ENCODE peak calls at places on chromosomes 7 and 10, in ten cellular contexts. O is right cardiac atrium, S is mesenchymal stem cell, J is psoas muscle, Y is iPS DF 6.9, Q is small intestine, E is stomach, X is heart left ventricle, N is neuronal stem cell, B is spleen. W is an unnamed sample. For H3K4me1, the result is how much of the 10 kb centered on the place peaks cover.

GRCh38 chr10:454860-455259 is 234.6 kb downstream of the DIP2C start:
- DNase-seq in E (peak), Y (no peak), Q (no peak), S (peak), X (no peak), B (no peak), J (peak), O (no peak), N (no peak), W (no peak)

GRCh38 chr7:151843181-151843580 is 33.7 kb downstream of the PRKAG2 start:
- DNase-seq in Y (no peak), S (no peak), N (no peak), E (no peak), Q (no peak), X (no peak), J (no peak), B (no peak), O (no peak), W (no peak)

GRCh38 chr7:135258585-135258984 is 24.9 kb downstream of the STRA8 start:
- DNase-seq in Y (no peak), S (no peak), N (no peak), E (no peak), Q (no peak), J (no peak), B (no peak), O (no peak), X (no peak), W (peak)

GRCh38 chr7:40888499-40888898 is 753.7 kb downstream of the SUGCT start:
- DNase-seq in O (no peak), Q (peak), S (no peak), X (no peak), B (no peak), N (no peak), J (no peak), E (no peak), Y (no peak), W (no peak)

GRCh38 chr7:39265912-39266591 is 288.3 kb downstream of the POU6F2 start:
- DNase-seq in J (no peak), E (no peak), Q (no peak), B (no peak), N (no peak), S (no peak), O (no peak), Y (no peak), X (no peak), W (no peak)

GRCh38 chr7:94303736-94304135 is 91.0 kb upstream of the COL1A2 start:
- DNase-seq in B (no peak), S (peak), Q (no peak), X (peak), O (no peak), J (no peak), E (no peak), Y (no peak), N (no peak), W (no peak)

GRCh38 chr10:93437946-93438795 is 44.0 kb downstream of the MYOF start:
- DNase-seq in E (no peak), B (no peak), N (no peak), Y (no peak), S (peak), X (no peak), J (no peak), O (no peak), Q (no peak), W (peak)

GRCh38 chr7:36289833-36290661 is 99.6 kb upstream of the ANLN start:
- DNase-seq in J (no peak), O (no peak), S (no peak), N (no peak), X (no peak), B (no peak), Q (peak), E (peak), Y (no peak), W (no peak)

GRCh38 chr7:12893292-12893691 is 205.9 kb downstream of the ARL4A start:
- DNase-seq in N (no peak), J (no peak), X (no peak), S (no peak), O (no peak), Q (no peak), E (no peak), Y (no peak), B (no peak), W (no peak)

GRCh38 chr7:130024390-130024789 is 26.8 kb downstream of the ZC3HC1 start:
- DNase-seq in N (no peak), O (no peak), Q (no peak), Y (no peak), E (no peak), X (no peak), J (no peak), B (no peak), S (no peak), W (no peak)

GRCh38 chr7:19747740-19748339 is 25.6 kb downstream of the TMEM196 start:
- DNase-seq in N (peak), X (no peak), S (peak), B (no peak), Q (peak), Y (no peak), J (no peak), E (no peak), O (no peak), W (no peak)

GRCh38 chr10:6300106-6300783 is 97.5 kb downstream of the PFKFB3 start:
- DNase-seq in B (no peak), N (no peak), Q (peak), E (no peak), X (no peak), J (no peak), O (no peak), S (peak), Y (no peak), W (no peak)

GRCh38 chr10:6301482-6302083 is 98.9 kb downstream of the PFKFB3 start:
- DNase-seq in S (no peak), O (no peak), X (no peak), E (no peak), N (no peak), J (no peak), B (no peak), Y (no peak), Q (peak), W (no peak)

GRCh38 chr10:6299234-6299633 is 96.5 kb downstream of the PFKFB3 start:
- DNase-seq in Q (peak), J (no peak), O (no peak), B (no peak), N (no peak), S (no peak), X (no peak), Y (no peak), E (peak), W (no peak)

GRCh38 chr10:6299743-6300105 is 97.0 kb downstream of the PFKFB3 start:
- DNase-seq in Y (no peak), N (no peak), J (no peak), E (no peak), S (no peak), O (no peak), X (no peak), Q (no peak), B (no peak), W (no peak)

GRCh38 chr10:6300784-6301180 is 98.0 kb downstream of the PFKFB3 start:
- DNase-seq in S (no peak), X (no peak), Q (no peak), Y (no peak), N (no peak), E (no peak), O (no peak), J (no peak), B (no peak), W (no peak)
- H3K4me1 ChIP-seq in S (under half), X (under half), Q (under half), Y (under half), N (under half), E (half or more), O (under half), J (under half), B (under half), W (under half)

DNA sequence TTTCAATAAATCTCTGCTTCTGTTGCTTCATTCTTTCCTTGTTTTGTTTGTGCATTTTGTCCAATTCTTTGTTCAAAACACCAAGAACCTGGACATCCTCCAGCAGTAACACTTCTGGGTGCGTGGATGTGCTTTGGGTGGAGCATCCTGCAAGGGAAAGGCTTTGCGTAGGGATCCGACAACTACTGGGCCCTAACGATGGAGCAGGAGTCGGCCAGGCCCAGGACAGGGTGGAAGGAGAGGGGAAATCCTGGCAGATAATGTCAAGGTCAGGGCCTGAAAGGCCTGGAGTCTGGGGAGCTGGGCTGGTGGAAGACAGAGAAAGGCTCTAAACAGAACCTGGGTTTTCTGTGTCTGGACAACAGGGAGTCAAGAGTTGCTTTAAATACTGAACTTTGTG is 231.7 kb downstream of the ADAM12 start:
- DNase-seq in J (no peak), Y (no peak), B (no peak), X (peak), O (peak), S (no peak), E (no peak), Q (no peak), N (no peak), W (no peak)
- H3K4me1 ChIP-seq in J (under half), Y (under half), B (under half), X (under half), O (under half), S (under half), E (under half), Q (under half), N (under half), W (under half)

GRCh38 chr10:72812415-72812797 is 81.1 kb upstream of the OIT3 start:
- DNase-seq in N (no peak), B (no peak), E (no peak), O (no peak), Y (no peak), X (no peak), J (no peak), Q (no peak), S (no peak), W (no peak)
- H3K4me1 ChIP-seq in N (under half), B (under half), E (under half), O (under half), Y (under half), X (under half), J (under half), Q (under half), S (under half), W (under half)

DNA sequence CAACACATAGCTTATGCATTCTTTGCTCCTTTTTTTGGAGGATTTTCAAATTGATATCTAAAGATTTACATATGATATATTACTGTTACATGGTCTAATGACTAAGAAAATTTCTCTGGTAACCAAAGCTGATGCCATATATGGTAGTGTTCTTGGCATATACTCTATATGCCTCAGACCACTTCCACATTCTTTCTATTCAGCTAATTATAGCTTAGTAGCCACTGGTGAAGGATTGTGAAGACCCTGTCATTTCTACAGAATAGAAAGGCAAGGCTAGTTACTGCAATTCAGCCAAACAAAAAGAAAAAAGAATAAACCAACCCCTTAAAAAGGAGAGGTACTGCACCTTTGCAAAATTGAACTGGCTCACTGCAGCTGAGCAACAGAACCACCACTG is 3.7 kb downstream of the PURB start:
- DNase-seq in O (no peak), B (no peak), Q (no peak), S (peak), J (no peak), E (no peak), Y (no peak), N (no peak), X (no peak), W (no peak)
- H3K4me1 ChIP-seq in O (under half), B (half or more), Q (under half), S (under half), J (half or more), E (half or more), Y (under half), N (under half), X (half or more), W (under half)

GRCh38 chr10:107129013-107129412 is 35.5 kb downstream of the SORCS1 start:
- DNase-seq in J (no peak), O (no peak), B (no peak), Y (no peak), N (no peak), X (no peak), S (no peak), E (no peak), Q (no peak), W (no peak)
- H3K4me1 ChIP-seq in J (under half), O (under half), B (under half), Y (under half), N (under half), X (under half), S (under half), E (under half), Q (under half), W (under half)

GRCh38 chr10:79402625-79402946 is 42.8 kb downstream of the ZCCHC24 start:
- DNase-seq in S (no peak), O (no peak), N (no peak), E (no peak), Y (no peak), J (peak), B (no peak), Q (no peak), X (no peak), W (no peak)

GRCh38 chr10:79402951-79403350 is 42.5 kb downstream of the ZCCHC24 start:
- DNase-seq in S (no peak), N (no peak), E (peak), Q (no peak), X (no peak), J (peak), B (peak), O (peak), Y (no peak), W (no peak)

GRCh38 chr10:79404690-79405131 is 40.7 kb downstream of the ZCCHC24 start:
- DNase-seq in Q (no peak), O (no peak), Y (no peak), J (peak), S (peak), X (peak), N (no peak), E (no peak), B (peak), W (no peak)

GRCh38 chr10:79404231-79404609 is 41.2 kb downstream of the ZCCHC24 start:
- DNase-seq in Q (no peak), O (peak), N (no peak), E (peak), S (peak), Y (no peak), J (peak), X (peak), B (peak), W (no peak)

DNA sequence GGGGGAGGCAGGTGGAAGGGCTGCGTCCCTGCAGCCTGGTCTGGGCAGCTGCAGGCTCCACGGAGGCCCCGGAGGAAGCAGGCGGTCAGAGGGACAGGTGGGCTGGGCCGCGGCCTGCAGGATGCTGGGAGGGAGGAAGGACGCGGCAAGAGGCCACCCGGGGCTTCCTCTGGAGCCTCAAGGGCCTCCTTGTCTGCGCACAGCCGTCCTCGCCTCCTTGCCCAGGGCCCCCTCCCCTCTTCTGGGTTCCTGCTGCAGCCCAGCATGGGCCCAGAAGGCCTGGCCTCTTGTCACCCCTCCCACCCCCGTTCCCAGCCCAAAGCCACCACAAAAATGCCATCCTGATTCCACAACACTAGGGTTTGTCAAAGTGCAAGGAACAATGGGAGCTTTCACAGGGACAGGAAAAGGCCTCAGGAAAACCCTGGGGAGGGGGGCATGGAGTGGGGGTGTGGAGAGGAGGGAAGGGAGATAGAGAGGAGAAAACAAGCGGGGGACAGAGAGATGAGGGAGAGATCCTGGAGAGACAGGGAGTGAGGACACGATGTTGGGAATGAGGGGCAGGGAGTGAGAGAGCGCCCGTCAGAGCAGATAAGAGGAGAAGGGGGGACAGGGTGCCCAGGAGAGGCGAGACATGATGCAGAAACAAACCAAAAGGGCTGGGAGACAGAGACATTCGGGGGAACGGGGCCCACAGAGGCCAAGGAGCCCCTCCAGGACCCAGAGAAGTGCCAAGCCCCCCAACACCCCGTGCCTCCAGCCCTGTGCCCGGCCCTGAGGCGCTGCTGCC is 41.8 kb downstream of the ZCCHC24 start:
- DNase-seq in O (peak), X (peak), Y (no peak), J (peak), S (peak), E (no peak), N (peak), B (peak), Q (no peak), W (peak)
- H3K4me1 ChIP-seq in O (half or more), X (half or more), Y (under half), J (half or more), S (half or more), E (under half), N (under half), B (half or more), Q (under half), W (under half)

GRCh38 chr7:124076844-124077243 is 44.0 kb upstream of the TMEM229A start:
- DNase-seq in B (no peak), E (no peak), X (no peak), S (no peak), Y (no peak), J (no peak), Q (no peak), N (no peak), O (no peak), W (no peak)

GRCh38 chr7:124072603-124073324 is 39.9 kb upstream of the TMEM229A start:
- DNase-seq in J (no peak), Y (no peak), S (peak), N (no peak), X (no peak), O (no peak), Q (no peak), B (no peak), E (no peak), W (no peak)

GRCh38 chr7:124073325-124073676 is 40.4 kb upstream of the TMEM229A start:
- DNase-seq in N (no peak), O (no peak), S (no peak), Q (no peak), X (no peak), Y (no peak), E (no peak), B (no peak), J (no peak), W (no peak)

GRCh38 chr7:124074007-124074406 is 41.1 kb upstream of the TMEM229A start:
- DNase-seq in S (peak), J (no peak), Q (peak), B (no peak), Y (no peak), N (no peak), O (no peak), X (no peak), E (no peak), W (no peak)

GRCh38 chr7:124071843-124072242 is 39.0 kb upstream of the TMEM229A start:
- DNase-seq in Y (no peak), J (no peak), E (no peak), X (no peak), B (no peak), O (no peak), Q (no peak), N (no peak), S (no peak), W (no peak)
- H3K4me1 ChIP-seq in Y (under half), J (under half), E (under half), X (under half), B (under half), O (under half), Q (under half), N (under half), S (under half), W (under half)

DNA sequence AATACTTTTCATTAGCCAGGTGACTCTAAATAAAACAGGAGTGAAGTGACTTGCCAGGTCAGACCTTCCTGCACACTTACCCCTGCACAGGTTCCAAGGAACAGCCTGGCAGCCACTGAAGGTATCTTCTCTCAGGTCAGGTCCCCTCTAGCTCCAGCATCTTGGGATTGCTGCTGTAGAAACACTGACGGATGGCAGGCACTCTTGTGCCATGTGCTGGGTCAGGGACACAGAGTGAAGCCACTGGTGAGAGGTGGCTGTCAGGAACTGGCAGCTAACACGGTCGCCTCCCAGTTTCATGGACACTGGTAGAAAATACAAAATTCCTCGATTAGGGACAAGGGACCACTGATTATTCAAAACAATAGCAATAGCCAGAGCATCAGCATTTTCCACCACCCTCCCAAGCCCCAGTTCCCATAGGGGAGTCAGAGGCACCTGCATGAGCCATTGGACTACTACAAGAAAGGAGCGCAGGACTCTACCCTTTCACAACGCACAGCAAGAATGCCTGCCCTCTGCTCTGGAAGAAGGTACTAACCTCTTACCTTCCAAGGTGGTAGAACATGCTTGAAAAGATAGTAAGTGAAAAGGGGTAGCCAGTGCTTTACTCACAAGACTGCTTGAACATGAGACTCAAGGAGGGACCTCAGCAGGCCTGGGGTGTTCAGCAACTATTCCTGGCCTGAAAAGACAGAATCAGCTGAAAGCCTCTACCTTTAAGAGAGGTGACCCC is 5.1 kb upstream of the MYO1G start:
- DNase-seq in B (peak), J (no peak), N (no peak), E (no peak), Y (no peak), S (no peak), Q (no peak), X (no peak), O (no peak), W (no peak)
- H3K4me1 ChIP-seq in B (half or more), J (under half), N (under half), E (half or more), Y (under half), S (under half), Q (under half), X (under half), O (under half), W (under half)

DNA sequence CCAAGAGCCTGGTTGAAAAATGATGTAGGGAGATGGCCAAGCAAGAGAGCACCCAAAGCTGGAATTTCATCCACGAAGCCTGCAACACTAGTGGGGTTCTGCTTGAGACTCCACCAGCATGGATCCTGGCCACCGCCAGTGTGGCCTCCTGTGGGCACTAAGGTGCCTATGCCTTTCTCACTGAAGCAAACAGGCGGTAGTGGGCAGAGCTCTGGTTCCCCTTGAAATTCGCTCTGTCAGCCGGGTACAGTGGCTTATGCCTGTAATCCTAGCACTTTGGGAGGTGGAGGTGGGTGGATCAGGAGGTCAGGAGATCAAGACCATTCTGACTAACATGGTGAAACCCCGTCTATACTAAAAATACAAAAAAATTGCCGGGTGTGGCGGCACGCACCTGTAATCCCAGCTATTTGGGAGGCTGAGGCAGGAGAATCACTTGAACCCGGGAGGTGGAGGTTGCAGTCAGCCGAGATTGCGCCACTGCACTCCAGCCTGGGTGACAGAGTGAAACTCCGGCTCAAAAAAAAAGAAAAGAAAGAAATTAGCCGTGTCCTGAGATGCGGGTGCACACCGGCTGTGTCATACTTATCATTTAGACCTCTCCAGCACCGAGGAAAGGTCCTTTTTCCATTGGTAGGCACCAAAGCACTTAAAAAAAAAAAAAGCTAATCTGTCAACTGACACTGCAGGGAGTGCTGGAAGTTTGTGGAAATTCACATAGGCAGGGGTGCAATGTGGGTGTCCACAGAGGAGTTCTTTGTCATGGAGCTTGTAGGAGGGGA is 28.3 kb downstream of the CCM2 start:
- DNase-seq in B (peak), O (no peak), E (no peak), J (no peak), Q (no peak), X (no peak), Y (no peak), N (no peak), S (no peak), W (no peak)
- H3K4me1 ChIP-seq in B (half or more), O (under half), E (under half), J (under half), Q (under half), X (under half), Y (under half), N (under half), S (under half), W (under half)

W was measured in H9.